ENCODE peak calls at places on chromosomes 4 and X, in nine cellular contexts. One of them, this sample, is unnamed.

GRCh38 chr4:182918044-182918607 is 940 bp upstream of the DCTD start:
- DNase-seq in IMR-90: no peak
- DNase-seq in thyroid gland: no peak
- DNase-seq in SJSA1: no peak
- DNase-seq in OCI-LY7: no peak
- DNase-seq in effector memory CD4-positive, alpha-beta T cell: no peak
- DNase-seq in esophagus squamous epithelium: no peak
- DNase-seq in right atrium auricular region: no peak
- DNase-seq in aorta: no peak
- DNase-seq in this sample: no peak

GRCh38 chr4:99824070-99824599 is 7.5 kb downstream of the DAPP1 start:
- DNase-seq in IMR-90: no peak
- DNase-seq in thyroid gland: no peak
- DNase-seq in SJSA1: no peak
- DNase-seq in OCI-LY7: no peak
- DNase-seq in effector memory CD4-positive, alpha-beta T cell: no peak
- DNase-seq in esophagus squamous epithelium: no peak
- DNase-seq in right atrium auricular region: no peak
- DNase-seq in aorta: no peak
- DNase-seq in this sample: no peak

GRCh38 chr4:26023191-26023972 is 109.4 kb downstream of the SMIM20 start:
- DNase-seq in IMR-90: no peak
- DNase-seq in thyroid gland: no peak
- DNase-seq in SJSA1: no peak
- DNase-seq in OCI-LY7: no peak
- DNase-seq in effector memory CD4-positive, alpha-beta T cell: no peak
- DNase-seq in esophagus squamous epithelium: no peak
- DNase-seq in right atrium auricular region: no peak
- DNase-seq in aorta: no peak
- DNase-seq in this sample: no peak

GRCh38 chr4:86895692-86896488 is 3.7 kb upstream of the C4orf36 start:
- DNase-seq in IMR-90: peak
- DNase-seq in thyroid gland: no peak
- DNase-seq in SJSA1: peak
- DNase-seq in OCI-LY7: peak
- DNase-seq in effector memory CD4-positive, alpha-beta T cell: no peak
- DNase-seq in esophagus squamous epithelium: no peak
- DNase-seq in right atrium auricular region: no peak
- DNase-seq in aorta: no peak
- DNase-seq in this sample: no peak

GRCh38 chr4:101019941-101020401 is 327.4 kb downstream of the PPP3CA start:
- DNase-seq in IMR-90: peak
- DNase-seq in thyroid gland: no peak
- DNase-seq in SJSA1: peak
- DNase-seq in OCI-LY7: no peak
- DNase-seq in effector memory CD4-positive, alpha-beta T cell: no peak
- DNase-seq in esophagus squamous epithelium: no peak
- DNase-seq in right atrium auricular region: no peak
- DNase-seq in aorta: no peak
- DNase-seq in this sample: no peak

GRCh38 chr4:186924723-186925122 is 201.1 kb upstream of the FAT1 start:
- DNase-seq in IMR-90: peak
- DNase-seq in thyroid gland: no peak
- DNase-seq in SJSA1: no peak
- DNase-seq in OCI-LY7: no peak
- DNase-seq in effector memory CD4-positive, alpha-beta T cell: no peak
- DNase-seq in esophagus squamous epithelium: no peak
- DNase-seq in right atrium auricular region: no peak
- DNase-seq in aorta: no peak
- DNase-seq in this sample: no peak

GRCh38 chr4:79651516-79651915 is 243.5 kb upstream of the GK2 start:
- DNase-seq in IMR-90: no peak
- DNase-seq in thyroid gland: no peak
- DNase-seq in SJSA1: no peak
- DNase-seq in OCI-LY7: no peak
- DNase-seq in effector memory CD4-positive, alpha-beta T cell: no peak
- DNase-seq in esophagus squamous epithelium: no peak
- DNase-seq in right atrium auricular region: no peak
- DNase-seq in aorta: no peak
- DNase-seq in this sample: no peak

GRCh38 chr4:157014621-157015591 is 43.3 kb upstream of the PDGFC start:
- DNase-seq in IMR-90: peak
- DNase-seq in thyroid gland: no peak
- DNase-seq in SJSA1: peak
- DNase-seq in OCI-LY7: no peak
- DNase-seq in effector memory CD4-positive, alpha-beta T cell: no peak
- DNase-seq in esophagus squamous epithelium: no peak
- DNase-seq in right atrium auricular region: no peak
- DNase-seq in aorta: no peak
- DNase-seq in this sample: no peak

GRCh38 chr4:53015681-53016080 is 153.6 kb downstream of the RASL11B start:
- DNase-seq in IMR-90: peak
- DNase-seq in thyroid gland: no peak
- DNase-seq in SJSA1: peak
- DNase-seq in OCI-LY7: peak
- DNase-seq in effector memory CD4-positive, alpha-beta T cell: no peak
- DNase-seq in esophagus squamous epithelium: no peak
- DNase-seq in right atrium auricular region: no peak
- DNase-seq in aorta: no peak
- DNase-seq in this sample: no peak

GRCh38 chr4:190015538-190016368 is 11.3 kb downstream of the FRG2 start:
- DNase-seq in IMR-90: no peak
- DNase-seq in thyroid gland: no peak
- DNase-seq in SJSA1: no peak
- DNase-seq in OCI-LY7: no peak
- DNase-seq in effector memory CD4-positive, alpha-beta T cell: no peak
- DNase-seq in esophagus squamous epithelium: no peak
- DNase-seq in right atrium auricular region: no peak
- DNase-seq in aorta: no peak
- DNase-seq in this sample: peak

GRCh38 chr4:95220205-95221175 is 328.3 kb downstream of the UNC5C start:
- DNase-seq in IMR-90: no peak
- DNase-seq in thyroid gland: no peak
- DNase-seq in SJSA1: no peak
- DNase-seq in OCI-LY7: no peak
- DNase-seq in effector memory CD4-positive, alpha-beta T cell: no peak
- DNase-seq in esophagus squamous epithelium: no peak
- DNase-seq in right atrium auricular region: no peak
- DNase-seq in aorta: no peak
- DNase-seq in this sample: no peak

DNA sequence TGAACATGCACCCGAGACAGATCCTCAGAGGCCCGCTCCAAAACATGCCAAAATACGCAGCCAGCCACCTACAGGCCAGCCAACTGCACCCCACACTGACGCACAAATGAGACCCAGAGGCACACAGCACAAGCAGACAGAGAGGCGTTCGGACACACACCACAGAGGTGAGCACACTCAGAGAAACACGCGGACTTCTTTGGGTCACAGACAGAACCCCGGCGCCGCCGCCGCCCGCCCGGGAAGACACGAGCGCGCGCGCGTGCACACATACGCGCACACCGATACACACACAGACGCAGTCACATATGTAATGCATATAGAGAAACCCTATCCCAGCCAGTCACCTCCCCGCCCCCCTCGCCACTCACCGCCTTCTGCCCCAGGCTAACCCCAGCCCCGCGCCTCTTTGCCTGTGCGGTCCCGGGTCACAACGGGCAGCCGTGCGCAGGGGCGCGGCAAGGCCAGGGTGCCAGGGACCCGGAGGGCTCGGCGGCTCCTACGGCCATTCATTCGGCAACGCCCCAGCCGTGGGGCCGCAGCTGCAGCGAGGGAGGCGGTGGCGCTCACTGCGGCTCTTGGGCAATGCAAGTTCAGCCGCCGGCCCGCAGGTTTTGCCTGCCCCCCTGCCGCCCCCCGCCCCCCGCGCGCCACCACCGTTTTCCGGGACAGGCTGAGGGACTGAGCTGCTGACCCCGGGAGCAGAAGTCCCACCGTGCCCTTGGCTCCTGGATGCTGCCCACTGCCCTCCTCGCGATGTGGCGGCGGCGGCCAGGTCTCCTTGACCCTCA is 532 bp downstream of the SEPTIN6 start:
- DNase-seq in IMR-90: peak
- DNase-seq in thyroid gland: peak
- DNase-seq in SJSA1: peak
- DNase-seq in OCI-LY7: peak
- DNase-seq in effector memory CD4-positive, alpha-beta T cell: peak
- DNase-seq in esophagus squamous epithelium: no peak
- DNase-seq in right atrium auricular region: peak
- DNase-seq in aorta: peak
- DNase-seq in this sample: peak
- H3K27ac ChIP-seq in IMR-90: peak
- H3K27ac ChIP-seq in thyroid gland: peak
- H3K27ac ChIP-seq in SJSA1: peak
- H3K27ac ChIP-seq in OCI-LY7: peak
- H3K27ac ChIP-seq in effector memory CD4-positive, alpha-beta T cell: peak
- H3K27ac ChIP-seq in esophagus squamous epithelium: peak
- H3K27ac ChIP-seq in right atrium auricular region: peak
- H3K27ac ChIP-seq in aorta: no peak
- H3K27ac ChIP-seq in this sample: peak

GRCh38 chr4:121823505-121824170 is at the start of gene CCNA2:
- DNase-seq in IMR-90: peak
- DNase-seq in thyroid gland: peak
- DNase-seq in SJSA1: peak
- DNase-seq in OCI-LY7: peak
- DNase-seq in effector memory CD4-positive, alpha-beta T cell: peak
- DNase-seq in esophagus squamous epithelium: peak
- DNase-seq in right atrium auricular region: peak
- DNase-seq in aorta: peak
- DNase-seq in this sample: peak
- H3K27ac ChIP-seq in IMR-90: peak
- H3K27ac ChIP-seq in thyroid gland: no peak
- H3K27ac ChIP-seq in SJSA1: peak
- H3K27ac ChIP-seq in OCI-LY7: peak
- H3K27ac ChIP-seq in effector memory CD4-positive, alpha-beta T cell: peak
- H3K27ac ChIP-seq in esophagus squamous epithelium: peak
- H3K27ac ChIP-seq in right atrium auricular region: peak
- H3K27ac ChIP-seq in aorta: no peak
- H3K27ac ChIP-seq in this sample: peak

DNA sequence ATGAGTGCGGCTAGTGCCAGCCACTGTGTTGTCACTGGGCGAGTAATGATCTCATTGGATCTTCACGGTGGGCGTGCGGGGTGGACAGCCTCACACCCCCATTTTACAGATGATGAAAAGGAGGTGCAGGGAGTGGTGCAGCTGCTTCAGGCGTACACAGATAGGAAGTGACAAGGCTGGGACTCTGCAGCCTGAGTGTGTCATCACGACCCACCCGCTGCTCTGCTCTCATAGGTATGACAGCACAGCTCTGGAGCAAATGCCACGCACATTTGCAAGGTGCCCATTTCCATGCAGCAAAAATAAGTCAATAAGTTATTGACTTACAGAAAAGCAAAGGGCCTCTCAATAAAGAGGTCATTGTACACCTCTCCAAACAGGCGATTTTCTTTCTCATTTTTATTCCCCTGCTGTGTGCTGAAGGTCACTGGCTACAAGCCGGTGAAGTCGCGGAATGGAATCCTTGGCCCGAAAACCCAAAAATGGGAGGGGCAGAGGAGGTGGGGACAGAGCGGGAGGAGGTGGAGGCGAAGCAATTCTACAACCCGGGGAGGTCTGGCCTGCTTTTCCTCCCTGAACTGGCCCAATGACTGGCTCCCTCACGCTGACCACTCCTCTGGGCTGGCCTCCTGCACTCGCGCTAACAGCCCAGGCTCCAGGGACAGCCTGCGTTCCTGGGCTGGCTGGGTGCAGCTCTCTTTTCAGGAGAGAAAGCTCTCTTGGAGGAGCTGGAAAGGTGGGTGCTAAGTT is at the start of gene SOD3:
- DNase-seq in IMR-90: peak
- DNase-seq in thyroid gland: peak
- DNase-seq in SJSA1: peak
- DNase-seq in OCI-LY7: no peak
- DNase-seq in effector memory CD4-positive, alpha-beta T cell: no peak
- DNase-seq in esophagus squamous epithelium: no peak
- DNase-seq in right atrium auricular region: peak
- DNase-seq in aorta: peak
- DNase-seq in this sample: no peak
- H3K27ac ChIP-seq in IMR-90: peak
- H3K27ac ChIP-seq in thyroid gland: peak
- H3K27ac ChIP-seq in SJSA1: no peak
- H3K27ac ChIP-seq in OCI-LY7: no peak
- H3K27ac ChIP-seq in effector memory CD4-positive, alpha-beta T cell: no peak
- H3K27ac ChIP-seq in esophagus squamous epithelium: peak
- H3K27ac ChIP-seq in right atrium auricular region: peak
- H3K27ac ChIP-seq in aorta: peak
- H3K27ac ChIP-seq in this sample: no peak

DNA sequence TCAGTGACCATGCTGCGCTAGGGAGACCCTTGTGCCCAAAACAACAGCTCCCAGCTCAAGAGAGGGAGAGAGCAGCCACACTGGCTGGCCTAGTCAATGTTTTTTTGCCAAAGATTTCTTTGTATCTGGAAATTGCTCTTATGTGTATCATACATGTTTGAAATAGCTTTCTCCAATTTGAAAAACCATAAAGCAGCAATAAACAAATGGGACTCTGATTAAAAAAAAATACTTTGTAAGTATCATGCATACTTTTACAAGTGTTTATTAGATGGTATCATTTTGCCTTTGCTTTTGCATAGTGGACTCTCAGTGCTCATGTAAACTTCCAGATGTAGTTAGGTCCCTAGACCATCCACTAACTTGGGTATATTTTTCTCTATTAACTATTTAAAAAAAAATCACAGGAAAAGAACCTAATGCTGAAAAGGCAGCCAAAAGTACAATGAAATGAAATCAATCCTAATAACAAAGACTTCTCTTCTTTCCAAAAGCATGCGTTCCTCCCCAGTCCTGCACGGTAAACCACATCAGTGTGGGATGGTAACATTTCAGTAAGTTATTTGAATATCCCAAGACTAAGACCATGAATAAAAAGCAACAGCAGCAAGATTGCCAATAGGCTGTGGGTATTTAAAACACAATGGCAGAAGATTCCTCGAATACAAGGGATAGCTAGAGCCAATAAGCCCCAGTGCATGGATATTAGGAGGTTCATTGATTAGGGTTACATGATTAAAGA is 117.6 kb downstream of the PALLD start:
- DNase-seq in IMR-90: peak
- DNase-seq in thyroid gland: no peak
- DNase-seq in SJSA1: peak
- DNase-seq in OCI-LY7: no peak
- DNase-seq in effector memory CD4-positive, alpha-beta T cell: no peak
- DNase-seq in esophagus squamous epithelium: no peak
- DNase-seq in right atrium auricular region: no peak
- DNase-seq in aorta: no peak
- DNase-seq in this sample: no peak
- H3K27ac ChIP-seq in IMR-90: peak
- H3K27ac ChIP-seq in thyroid gland: no peak
- H3K27ac ChIP-seq in SJSA1: peak
- H3K27ac ChIP-seq in OCI-LY7: no peak
- H3K27ac ChIP-seq in effector memory CD4-positive, alpha-beta T cell: no peak
- H3K27ac ChIP-seq in esophagus squamous epithelium: no peak
- H3K27ac ChIP-seq in right atrium auricular region: peak
- H3K27ac ChIP-seq in aorta: no peak
- H3K27ac ChIP-seq in this sample: no peak

DNA sequence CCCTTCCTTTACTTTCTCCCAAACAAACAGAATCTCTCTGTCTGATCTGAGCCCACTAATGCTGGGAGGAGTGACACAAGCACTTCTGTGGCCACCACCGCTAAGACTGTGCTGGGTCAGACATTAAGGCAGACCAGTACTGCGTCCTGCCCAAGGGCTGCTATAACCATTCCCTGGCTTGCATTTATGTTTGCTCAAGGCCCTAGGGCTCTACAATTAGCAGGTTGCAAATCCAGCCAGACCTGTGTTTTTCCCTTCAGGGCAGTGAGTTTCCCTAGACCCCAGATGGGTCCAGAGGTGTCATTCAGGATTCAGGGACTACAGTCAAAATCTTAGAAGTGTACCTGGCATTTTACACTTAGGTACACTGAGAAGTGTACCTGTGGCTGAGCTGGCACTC is 89.7 kb downstream of the SPANXN4 start:
- DNase-seq in IMR-90: no peak
- DNase-seq in thyroid gland: no peak
- DNase-seq in SJSA1: no peak
- DNase-seq in OCI-LY7: no peak
- DNase-seq in effector memory CD4-positive, alpha-beta T cell: no peak
- DNase-seq in esophagus squamous epithelium: no peak
- DNase-seq in right atrium auricular region: no peak
- DNase-seq in aorta: no peak
- DNase-seq in this sample: no peak
- H3K27ac ChIP-seq in IMR-90: no peak
- H3K27ac ChIP-seq in thyroid gland: no peak
- H3K27ac ChIP-seq in SJSA1: no peak
- H3K27ac ChIP-seq in OCI-LY7: no peak
- H3K27ac ChIP-seq in effector memory CD4-positive, alpha-beta T cell: no peak
- H3K27ac ChIP-seq in esophagus squamous epithelium: no peak
- H3K27ac ChIP-seq in right atrium auricular region: no peak
- H3K27ac ChIP-seq in aorta: no peak
- H3K27ac ChIP-seq in this sample: no peak